ENCODE peak calls at places on chromosome 12, in six cellular contexts. C is BJ, W is HCT116, T is K562, U is tibial artery, N is heart left ventricle. V is an unnamed sample.

GRCh38 chr12:6277982-6278438 is 32.5 kb upstream of the PLEKHG6 start:
- DNase-seq in W (no peak), T (no peak), N (no peak), U (no peak), C (no peak), V (no peak)

GRCh38 chr12:75825686-75826085 is 205.9 kb downstream of the PHLDA1 start:
- DNase-seq in U (no peak), W (peak; percentile 72), C (peak; percentile 97), T (no peak), N (no peak), V (peak; percentile 90)

GRCh38 chr12:102216086-102216691 is 18.6 kb upstream of the PMCH start:
- DNase-seq in U (no peak), N (no peak), W (peak; percentile 35), C (peak; percentile 31), T (no peak), V (no peak)

GRCh38 chr12:120259418-120260202 is 5.9 kb downstream of the PXN start:
- DNase-seq in C (no peak), W (no peak), N (no peak), T (no peak), U (peak; percentile 77), V (no peak)

GRCh38 chr12:11658796-11659195 is 9.3 kb downstream of the ETV6 start:
- DNase-seq in N (no peak), T (no peak), W (no peak), U (no peak), C (peak; percentile 41), V (no peak)

GRCh38 chr12:65867428-65867827 is 43.1 kb downstream of the HMGA2 start:
- DNase-seq in W (no peak), U (no peak), N (no peak), C (no peak), T (no peak), V (no peak)

GRCh38 chr12:81502912-81503695 is 256.0 kb downstream of the PPFIA2 start:
- DNase-seq in N (no peak), C (no peak), W (no peak), T (no peak), U (no peak), V (peak; percentile 67)

GRCh38 chr12:11652351-11653040 is 3.0 kb downstream of the ETV6 start:
- DNase-seq in T (no peak), W (no peak), C (no peak), U (peak; percentile 54), N (no peak), V (no peak)

GRCh38 chr12:113194971-113195391 is 9.5 kb downstream of the RITA1 start:
- DNase-seq in C (no peak), N (no peak), U (no peak), W (no peak), T (no peak), V (no peak)

GRCh38 chr12:114700392-114701103 is 16.6 kb upstream of the TBX3 start:
- DNase-seq in C (no peak), T (no peak), W (no peak), N (no peak), U (no peak), V (no peak)

GRCh38 chr12:8698132-8698829 is 490 bp downstream of the RIMKLB start:
- DNase-seq in W (no peak), T (peak; percentile 54), U (peak; percentile 74), N (peak; percentile 70), C (no peak), V (no peak)

GRCh38 chr12:58148405-58148804 is 207.0 kb downstream of the ATP23 start:
- DNase-seq in N (no peak), U (no peak), T (no peak), W (peak; percentile 6), C (peak; percentile 57), V (peak; percentile 73)

GRCh38 chr12:119372540-119372939 is 38.0 kb downstream of the CCDC60 start:
- DNase-seq in T (no peak), W (no peak), U (no peak), N (peak; percentile 77), C (no peak), V (no peak)

GRCh38 chr12:31591308-31591901 is 469 bp upstream of the DENND5B start:
- DNase-seq in W (no peak), T (peak; percentile 17), U (no peak), N (peak; percentile 41), C (no peak), V (no peak)

GRCh38 chr12:9729082-9729481 is 3.8 kb downstream of the CLECL1 start:
- DNase-seq in U (no peak), T (no peak), N (no peak), C (no peak), W (no peak), V (no peak)

GRCh38 chr12:66555113-66555512 is 123.8 kb downstream of the GRIP1 start:
- DNase-seq in N (no peak), W (no peak), T (no peak), U (no peak), C (no peak), V (no peak)

GRCh38 chr12:127107744-127108143 is 1159.2 kb upstream of the TMEM132C start:
- DNase-seq in N (no peak), T (no peak), C (no peak), W (no peak), U (no peak), V (no peak)

GRCh38 chr12:78442454-78442801 is 422.1 kb upstream of the SYT1 start:
- DNase-seq in C (no peak), W (no peak), N (no peak), U (no peak), T (no peak), V (no peak)

GRCh38 chr12:11836282-11836963 is 186.9 kb downstream of the ETV6 start:
- DNase-seq in W (no peak), T (no peak), N (peak; percentile 46), U (no peak), C (no peak), V (no peak)

GRCh38 chr12:5965950-5966383 is 20.9 kb upstream of the ANO2 start:
- DNase-seq in T (peak; percentile 52), W (peak; percentile 28), N (no peak), C (no peak), U (peak; percentile 38), V (no peak)

GRCh38 chr12:67630373-67631088 is 18.0 kb upstream of the DYRK2 start:
- DNase-seq in T (peak; percentile 30), C (no peak), W (no peak), U (no peak), N (peak; percentile 47), V (peak; percentile 34)

GRCh38 chr12:115885040-115885439 is 392.5 kb downstream of the MED13L start:
- DNase-seq in T (no peak), W (no peak), N (no peak), U (no peak), C (no peak), V (no peak)

GRCh38 chr12:55899035-55899434 is 28.7 kb downstream of the PYM1 start:
- DNase-seq in N (no peak), U (no peak), T (peak; percentile 60), W (no peak), C (no peak), V (no peak)

GRCh38 chr12:22266101-22266500 is 68.4 kb downstream of the ST8SIA1 start:
- DNase-seq in T (no peak), U (no peak), N (no peak), C (no peak), W (no peak), V (no peak)

GRCh38 chr12:15602051-15602672 is 187.0 kb downstream of the EPS8 start:
- DNase-seq in W (no peak), T (no peak), N (no peak), C (no peak), U (no peak), V (no peak)

GRCh38 chr12:117412465-117413190 is 51.2 kb upstream of the NOS1 start:
- DNase-seq in C (no peak), N (peak; percentile 39), W (no peak), T (no peak), U (no peak), V (no peak)

GRCh38 chr12:69835048-69835447 is 10.0 kb downstream of the MYRFL start:
- DNase-seq in T (no peak), U (no peak), C (no peak), N (no peak), W (no peak), V (no peak)
- H3K4me3 ChIP-seq in T (no peak overlapping the region), U (no peak overlapping the region), C (no peak overlapping the region), N (no peak overlapping the region), W (no peak overlapping the region), V (no peak overlapping the region)

GRCh38 chr12:27964123-27964522 is 8.4 kb downstream of the PTHLH start:
- DNase-seq in N (no peak), T (no peak), W (no peak), U (no peak), C (no peak), V (no peak)
- H3K27me3 ChIP-seq in N (peaks cover 19% of the 10 kb centered on the region), T (no peaks in the 10 kb centered on the region), W (no peaks in the 10 kb centered on the region), U (peaks cover 14% of the 10 kb centered on the region), C (peaks cover 2% of the 10 kb centered on the region), V (no peaks in the 10 kb centered on the region)

GRCh38 chr12:20546267-20546666 is 148.9 kb upstream of the SLCO1C1 start:
- DNase-seq in N (no peak), W (no peak), U (no peak), C (no peak), T (no peak), V (no peak)

GRCh38 chr12:20547788-20548575 is 147.2 kb upstream of the SLCO1C1 start:
- DNase-seq in C (peak; percentile 26), N (no peak), T (no peak), U (no peak), W (no peak), V (no peak)

GRCh38 chr12:20548592-20548991 is 146.5 kb upstream of the SLCO1C1 start:
- DNase-seq in C (no peak), T (no peak), U (no peak), W (no peak), N (no peak), V (no peak)

GRCh38 chr12:20555015-20555414 is 140.1 kb upstream of the SLCO1C1 start:
- DNase-seq in U (no peak), C (no peak), W (no peak), N (no peak), T (no peak), V (no peak)

GRCh38 chr12:20549115-20549719 is 145.9 kb upstream of the SLCO1C1 start:
- DNase-seq in T (no peak), N (peak; percentile 29), U (peak; percentile 41), C (no peak), W (peak; percentile 34), V (no peak)
- TF ChIP-seq CTCF in T (no peak), N (peak; percentile 36), U (peak; percentile 67), C (peak; percentile 68), W (peak; percentile 71), V (peak; percentile 81)

GRCh38 chr12:52878507-52879393 is 26.1 kb downstream of the KRT8 start:
- DNase-seq in N (no peak), W (no peak), T (no peak), C (no peak), U (no peak), V (no peak)
- H3K4me3 ChIP-seq in N (peak overlapping the region; percentile 33), W (no peak overlapping the region), T (peak overlapping the region; percentile 10), C (no peak overlapping the region), U (peak overlapping the region; percentile 28), V (no peak overlapping the region)

DNA sequence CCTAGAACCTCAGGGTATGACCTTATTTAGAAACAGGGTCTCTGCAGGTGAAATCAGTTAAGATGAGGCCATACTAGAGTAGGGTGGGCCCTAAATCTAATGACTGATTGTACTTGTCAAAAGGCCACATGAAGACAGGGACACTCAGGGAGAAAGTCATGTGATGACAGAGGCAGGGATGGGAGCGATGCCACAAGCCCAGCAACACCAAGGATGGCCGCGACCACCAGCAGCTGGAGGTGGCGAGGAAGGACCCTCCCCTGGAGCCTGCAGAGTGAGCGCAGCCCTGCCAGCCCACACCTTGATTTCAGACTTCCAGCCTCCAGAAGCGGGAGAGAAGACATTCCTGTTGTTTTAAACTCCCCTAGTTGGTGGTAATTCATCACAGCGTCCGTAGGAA is 199.9 kb downstream of the PHETA1 start:
- DNase-seq in W (no peak), T (no peak), U (no peak), C (no peak), N (no peak), V (no peak)
- H3K27me3 ChIP-seq in W (peaks cover 27% of the 10 kb centered on the region), T (peaks cover 83% of the 10 kb centered on the region), U (peaks cover 57% of the 10 kb centered on the region), C (peaks cover 3% of the 10 kb centered on the region), N (no peaks in the 10 kb centered on the region), V (no peaks in the 10 kb centered on the region)

V was measured in kidney epithelial cell.